ENCODE peak calls at places on chromosomes 12 and 14, in four cellular contexts. G is HepG2, Z is K562, D is Panc1. Y is an unnamed sample. For H3K9me3, the result is how much of the 10 kb centered on the place peaks cover.

GRCh38 chr12:98456583-98457573 is 58.5 kb upstream of the TMPO start:
- DNase-seq in Z (peak), D (no peak), G (no peak), Y (peak)

GRCh38 chr14:68208218-68208617 is 388.6 kb downstream of the RAD51B start:
- DNase-seq in Z (no peak), G (no peak), D (no peak), Y (no peak)

GRCh38 chr12:110105961-110106540 is 18.1 kb upstream of the IFT81 start:
- DNase-seq in D (no peak), Z (no peak), G (no peak), Y (no peak)

GRCh38 chr14:22837750-22838538 is 1.6 kb downstream of the MMP14 start:
- DNase-seq in G (no peak), Z (no peak), D (no peak), Y (no peak)

GRCh38 chr12:116257213-116257612 is 20.3 kb downstream of the MED13L start:
- DNase-seq in G (no peak), D (no peak), Z (no peak), Y (no peak)

GRCh38 chr12:111419784-111420183 is 14.1 kb downstream of the SH2B3 start:
- DNase-seq in Z (no peak), D (no peak), G (no peak), Y (no peak)

GRCh38 chr12:77941396-77941795 is 110.7 kb downstream of the NAV3 start:
- DNase-seq in G (no peak), D (no peak), Z (no peak), Y (no peak)

GRCh38 chr12:32087301-32087700 is 19.3 kb upstream of the BICD1 start:
- DNase-seq in G (no peak), Z (no peak), D (no peak), Y (no peak)

GRCh38 chr14:101354726-101355125 is 206.6 kb upstream of the DIO3 start:
- DNase-seq in G (no peak), D (no peak), Z (no peak), Y (peak)

DNA sequence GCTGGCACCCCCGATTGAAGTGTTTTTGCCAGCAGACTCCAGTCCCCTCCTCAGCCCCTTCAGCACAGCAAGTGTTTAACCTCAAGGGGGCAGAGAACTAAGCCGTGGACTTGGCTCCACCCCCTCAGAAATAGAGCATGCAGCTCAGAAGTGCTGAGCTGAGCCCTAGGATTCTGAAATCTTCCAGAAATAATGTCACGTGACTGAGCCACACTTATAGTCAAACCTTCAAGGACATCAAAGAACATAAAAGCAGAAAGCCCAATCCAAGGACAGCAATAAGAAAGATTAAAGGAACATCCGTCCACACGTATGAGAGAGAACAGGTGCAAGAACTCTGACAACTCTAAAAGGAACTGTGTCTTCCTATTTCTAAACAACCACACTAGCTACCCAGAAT is 317.7 kb upstream of the LRFN5 start:
- DNase-seq in Z (no peak), D (no peak), G (no peak), Y (no peak)
- H3K9me3 ChIP-seq in Z (under half), D (under half), G (half or more), Y (under half)

GRCh38 chr12:101963703-101964102 is 86.3 kb downstream of the DRAM1 start:
- DNase-seq in D (no peak), G (no peak), Z (no peak), Y (no peak)
- TF ChIP-seq POLR2AphosphoS5 in D (no peak), G (no peak), Z (no peak), Y (no peak)

DNA sequence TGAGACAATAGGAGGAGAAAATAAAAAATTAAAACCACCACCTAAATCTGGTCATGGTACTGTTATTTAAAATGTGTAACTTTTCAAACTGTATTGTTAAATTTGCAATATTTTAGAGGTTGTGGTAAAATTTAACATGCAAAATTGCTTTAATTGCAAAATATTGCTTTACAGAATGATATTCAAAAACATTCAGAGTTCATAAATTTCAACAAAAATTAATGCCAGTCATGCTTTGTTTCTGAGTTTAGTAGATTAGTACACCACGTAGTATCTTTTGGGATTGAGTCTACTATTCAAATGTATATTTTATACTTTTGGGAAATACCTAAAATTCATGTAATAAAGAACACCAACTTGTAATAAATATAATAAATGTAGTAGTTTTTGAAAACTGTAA is 18.3 kb downstream of the ETFRF1 start:
- DNase-seq in G (no peak), Z (no peak), D (no peak), Y (no peak)
- TF ChIP-seq CTCF in G (no peak), Z (no peak), D (no peak), Y (no peak)

DNA sequence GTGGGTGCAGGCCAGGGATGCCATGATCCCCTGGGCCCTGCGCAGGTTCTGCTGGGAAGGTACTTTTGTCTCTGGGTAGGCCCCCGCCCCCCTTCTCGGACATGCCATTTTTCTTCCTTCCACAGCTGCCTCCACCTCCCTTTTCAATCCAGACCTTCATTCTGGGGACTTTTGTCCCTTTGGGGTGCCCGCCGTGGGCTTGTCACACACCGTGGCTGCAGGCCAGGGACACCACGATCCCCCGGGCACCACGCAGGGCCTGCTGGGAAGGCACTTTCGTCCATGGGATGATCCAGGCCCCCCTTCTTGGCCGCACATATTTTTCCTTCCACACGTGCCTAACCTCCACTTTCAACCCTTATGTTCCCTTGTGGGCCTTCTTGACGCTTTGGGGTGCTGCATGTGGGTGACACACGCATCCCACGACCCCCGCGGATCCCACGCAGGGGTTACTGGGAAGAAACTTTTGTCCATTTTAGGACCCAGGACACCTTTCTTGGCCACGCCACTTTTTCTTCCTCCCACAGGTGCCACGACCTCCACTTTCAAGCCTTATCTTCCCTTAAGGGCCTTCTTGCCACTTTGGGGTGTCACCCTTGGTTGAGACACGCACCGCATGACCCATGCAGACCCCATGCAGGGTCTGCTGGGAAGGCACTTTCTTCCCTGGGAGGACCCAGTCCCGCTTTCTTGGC is 272.5 kb downstream of the ALG10 start:
- DNase-seq in Z (no peak), G (no peak), D (no peak), Y (peak)
- H3K9me3 ChIP-seq in Z (under half), G (under half), D (under half), Y (half or more)

Y was measured in breast epithelium.